ENCODE peak calls at places on chromosomes 1 and 21, in six cellular contexts. One of them, this sample, is unnamed.

GRCh38 chr1:172588296-172589291 is 55.6 kb downstream of the SUCO start:
- DNase-seq in kidney: no peak
- DNase-seq in brain microvascular endothelial cell: peak; percentile 93
- DNase-seq in CD4-positive, alpha-beta T cell: no peak
- DNase-seq in CD8-positive, alpha-beta T cell: no peak
- DNase-seq in esophagus muscularis mucosa: no peak
- DNase-seq in this sample: no peak

GRCh38 chr1:29249170-29249691 is 12.9 kb downstream of the PTPRU start:
- DNase-seq in esophagus muscularis mucosa: no peak
- DNase-seq in brain microvascular endothelial cell: peak; percentile 56
- DNase-seq in kidney: no peak
- DNase-seq in CD8-positive, alpha-beta T cell: no peak
- DNase-seq in CD4-positive, alpha-beta T cell: no peak
- DNase-seq in this sample: no peak

GRCh38 chr1:36910886-36911540 is 123.3 kb downstream of the GRIK3 start:
- DNase-seq in kidney: no peak
- DNase-seq in esophagus muscularis mucosa: peak; percentile 64
- DNase-seq in CD4-positive, alpha-beta T cell: no peak
- DNase-seq in CD8-positive, alpha-beta T cell: no peak
- DNase-seq in brain microvascular endothelial cell: no peak
- DNase-seq in this sample: no peak

GRCh38 chr21:45283611-45284455 is 3.9 kb downstream of the POFUT2 start:
- DNase-seq in brain microvascular endothelial cell: no peak
- DNase-seq in CD4-positive, alpha-beta T cell: no peak
- DNase-seq in esophagus muscularis mucosa: no peak
- DNase-seq in kidney: peak; percentile 69
- DNase-seq in CD8-positive, alpha-beta T cell: no peak
- DNase-seq in this sample: peak; percentile 54

GRCh38 chr1:3911981-3912808 is 12.1 kb upstream of the C1orf174 start:
- DNase-seq in kidney: peak; percentile 68
- DNase-seq in CD8-positive, alpha-beta T cell: no peak
- DNase-seq in CD4-positive, alpha-beta T cell: no peak
- DNase-seq in brain microvascular endothelial cell: no peak
- DNase-seq in esophagus muscularis mucosa: no peak
- DNase-seq in this sample: no peak

GRCh38 chr1:241375906-241376305 is 18.9 kb upstream of the RGS7 start:
- DNase-seq in kidney: no peak
- DNase-seq in CD4-positive, alpha-beta T cell: no peak
- DNase-seq in esophagus muscularis mucosa: no peak
- DNase-seq in brain microvascular endothelial cell: no peak
- DNase-seq in CD8-positive, alpha-beta T cell: no peak
- DNase-seq in this sample: no peak

GRCh38 chr1:167248707-167249642 is 28.3 kb downstream of the POU2F1 start:
- DNase-seq in brain microvascular endothelial cell: no peak
- DNase-seq in CD4-positive, alpha-beta T cell: no peak
- DNase-seq in esophagus muscularis mucosa: no peak
- DNase-seq in CD8-positive, alpha-beta T cell: no peak
- DNase-seq in kidney: no peak
- DNase-seq in this sample: no peak

GRCh38 chr1:33470495-33471012 is 1.9 kb upstream of the ZSCAN20 start:
- DNase-seq in CD8-positive, alpha-beta T cell: peak; percentile 52
- DNase-seq in kidney: peak; percentile 83
- DNase-seq in esophagus muscularis mucosa: peak; percentile 96
- DNase-seq in brain microvascular endothelial cell: peak; percentile 85
- DNase-seq in CD4-positive, alpha-beta T cell: peak; percentile 38
- DNase-seq in this sample: peak; percentile 80

GRCh38 chr1:230877139-230877923 is 9.0 kb upstream of the C1orf198 start:
- DNase-seq in CD8-positive, alpha-beta T cell: no peak
- DNase-seq in esophagus muscularis mucosa: no peak
- DNase-seq in kidney: no peak
- DNase-seq in brain microvascular endothelial cell: peak; percentile 66
- DNase-seq in CD4-positive, alpha-beta T cell: no peak
- DNase-seq in this sample: no peak

GRCh38 chr1:153796786-153797659 is 21.8 kb downstream of the SLC27A3 start:
- DNase-seq in CD4-positive, alpha-beta T cell: peak; percentile 79
- DNase-seq in esophagus muscularis mucosa: no peak
- DNase-seq in kidney: no peak
- DNase-seq in CD8-positive, alpha-beta T cell: peak; percentile 87
- DNase-seq in brain microvascular endothelial cell: peak; percentile 59
- DNase-seq in this sample: peak; percentile 76

GRCh38 chr1:60017831-60018230 is 55.7 kb downstream of the C1orf87 start:
- DNase-seq in kidney: no peak
- DNase-seq in CD8-positive, alpha-beta T cell: no peak
- DNase-seq in brain microvascular endothelial cell: no peak
- DNase-seq in esophagus muscularis mucosa: no peak
- DNase-seq in CD4-positive, alpha-beta T cell: no peak
- DNase-seq in this sample: no peak

GRCh38 chr21:39020751-39021474 is 162.3 kb downstream of the PSMG1 start:
- DNase-seq in esophagus muscularis mucosa: no peak
- DNase-seq in CD4-positive, alpha-beta T cell: no peak
- DNase-seq in brain microvascular endothelial cell: peak; percentile 47
- DNase-seq in kidney: peak; percentile 93
- DNase-seq in CD8-positive, alpha-beta T cell: no peak
- DNase-seq in this sample: peak; percentile 71

GRCh38 chr1:182173791-182174190 is 112.3 kb upstream of the ZNF648 start:
- DNase-seq in kidney: no peak
- DNase-seq in CD8-positive, alpha-beta T cell: no peak
- DNase-seq in esophagus muscularis mucosa: no peak
- DNase-seq in brain microvascular endothelial cell: no peak
- DNase-seq in CD4-positive, alpha-beta T cell: no peak
- DNase-seq in this sample: no peak

GRCh38 chr1:64663654-64664053 is 81.2 kb upstream of the RAVER2 start:
- DNase-seq in CD8-positive, alpha-beta T cell: no peak
- DNase-seq in brain microvascular endothelial cell: peak; percentile 22
- DNase-seq in kidney: no peak
- DNase-seq in esophagus muscularis mucosa: no peak
- DNase-seq in CD4-positive, alpha-beta T cell: no peak
- DNase-seq in this sample: no peak
- TF ChIP-seq CTCF in CD8-positive, alpha-beta T cell: no peak
- TF ChIP-seq CTCF in brain microvascular endothelial cell: peak; percentile 62
- TF ChIP-seq CTCF in kidney: no peak
- TF ChIP-seq CTCF in esophagus muscularis mucosa: peak; percentile 10
- TF ChIP-seq CTCF in CD4-positive, alpha-beta T cell: no peak
- TF ChIP-seq CTCF in this sample: no peak

DNA sequence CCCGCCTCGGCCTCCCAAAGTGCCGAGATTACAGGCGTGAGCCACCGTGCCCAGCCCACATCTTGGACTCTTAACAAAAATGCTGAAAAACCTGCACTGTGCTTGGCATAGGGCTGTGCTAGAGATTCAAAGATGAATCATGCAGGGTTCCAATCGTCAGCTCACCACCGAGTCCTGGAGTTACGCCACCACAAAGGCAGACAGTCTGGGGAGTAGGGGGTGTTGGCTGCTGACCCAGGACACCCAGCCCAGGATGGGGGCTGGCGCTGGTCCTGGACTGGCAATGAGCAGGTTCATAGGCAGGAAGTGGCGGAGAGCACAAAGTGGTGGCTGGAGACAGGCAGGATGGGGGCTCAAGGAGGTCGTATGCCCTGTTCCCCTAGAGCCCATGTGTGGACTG is 16.0 kb downstream of the PSRC1 start:
- DNase-seq in kidney: peak; percentile 53
- DNase-seq in esophagus muscularis mucosa: no peak
- DNase-seq in CD8-positive, alpha-beta T cell: no peak
- DNase-seq in brain microvascular endothelial cell: peak; percentile 46
- DNase-seq in CD4-positive, alpha-beta T cell: no peak
- DNase-seq in this sample: no peak
- H3K27ac ChIP-seq in kidney: no peak overlapping the region
- H3K27ac ChIP-seq in esophagus muscularis mucosa: no peak overlapping the region
- H3K27ac ChIP-seq in CD8-positive, alpha-beta T cell: no peak overlapping the region
- H3K27ac ChIP-seq in brain microvascular endothelial cell: no peak overlapping the region
- H3K27ac ChIP-seq in CD4-positive, alpha-beta T cell: no peak overlapping the region
- H3K27ac ChIP-seq in this sample: no peak overlapping the region

GRCh38 chr1:225567789-225568188 is 85.1 kb downstream of the ENAH start:
- DNase-seq in kidney: no peak
- DNase-seq in CD8-positive, alpha-beta T cell: no peak
- DNase-seq in CD4-positive, alpha-beta T cell: no peak
- DNase-seq in brain microvascular endothelial cell: peak; percentile 18
- DNase-seq in esophagus muscularis mucosa: no peak
- DNase-seq in this sample: no peak

GRCh38 chr1:225573216-225573615 is 79.7 kb downstream of the ENAH start:
- DNase-seq in CD8-positive, alpha-beta T cell: no peak
- DNase-seq in CD4-positive, alpha-beta T cell: no peak
- DNase-seq in kidney: no peak
- DNase-seq in esophagus muscularis mucosa: no peak
- DNase-seq in brain microvascular endothelial cell: no peak
- DNase-seq in this sample: no peak

GRCh38 chr1:225577243-225577642 is 75.7 kb downstream of the ENAH start:
- DNase-seq in CD8-positive, alpha-beta T cell: no peak
- DNase-seq in esophagus muscularis mucosa: no peak
- DNase-seq in CD4-positive, alpha-beta T cell: no peak
- DNase-seq in kidney: no peak
- DNase-seq in brain microvascular endothelial cell: no peak
- DNase-seq in this sample: no peak

GRCh38 chr1:225578247-225578646 is 74.7 kb downstream of the ENAH start:
- DNase-seq in CD8-positive, alpha-beta T cell: no peak
- DNase-seq in CD4-positive, alpha-beta T cell: no peak
- DNase-seq in brain microvascular endothelial cell: no peak
- DNase-seq in kidney: no peak
- DNase-seq in esophagus muscularis mucosa: no peak
- DNase-seq in this sample: no peak

GRCh38 chr1:225572422-225572821 is 80.5 kb downstream of the ENAH start:
- DNase-seq in CD4-positive, alpha-beta T cell: no peak
- DNase-seq in esophagus muscularis mucosa: no peak
- DNase-seq in CD8-positive, alpha-beta T cell: no peak
- DNase-seq in brain microvascular endothelial cell: peak; percentile 48
- DNase-seq in kidney: no peak
- DNase-seq in this sample: no peak
- TF ChIP-seq CTCF in CD4-positive, alpha-beta T cell: no peak
- TF ChIP-seq CTCF in esophagus muscularis mucosa: peak; percentile 25
- TF ChIP-seq CTCF in CD8-positive, alpha-beta T cell: no peak
- TF ChIP-seq CTCF in brain microvascular endothelial cell: peak; percentile 56
- TF ChIP-seq CTCF in kidney: no peak
- TF ChIP-seq CTCF in this sample: peak; percentile 7

DNA sequence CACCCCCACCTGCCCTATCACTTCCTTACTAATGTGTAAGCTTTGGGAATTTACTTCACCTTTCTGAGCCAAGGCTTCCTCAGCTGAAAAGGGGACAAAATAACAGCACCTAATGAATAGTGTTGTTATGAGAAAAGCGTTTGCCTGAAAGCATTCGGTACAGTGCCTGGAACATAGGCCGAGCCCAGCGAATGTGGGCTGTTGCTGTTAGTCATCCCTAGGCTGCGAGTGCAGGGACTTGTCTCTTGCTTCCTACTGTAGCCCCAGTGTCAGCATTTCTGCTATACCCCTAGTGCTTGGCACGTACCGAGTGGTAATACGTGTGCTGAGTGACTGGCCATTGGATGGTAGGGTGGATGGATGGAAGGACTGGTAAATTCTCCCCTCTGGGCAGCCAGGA is 16.7 kb upstream of the KPNA6 start:
- DNase-seq in brain microvascular endothelial cell: no peak
- DNase-seq in CD8-positive, alpha-beta T cell: no peak
- DNase-seq in esophagus muscularis mucosa: no peak
- DNase-seq in CD4-positive, alpha-beta T cell: no peak
- DNase-seq in kidney: no peak
- DNase-seq in this sample: no peak
- H3K27ac ChIP-seq in brain microvascular endothelial cell: no peak overlapping the region
- H3K27ac ChIP-seq in CD8-positive, alpha-beta T cell: no peak overlapping the region
- H3K27ac ChIP-seq in esophagus muscularis mucosa: no peak overlapping the region
- H3K27ac ChIP-seq in CD4-positive, alpha-beta T cell: no peak overlapping the region
- H3K27ac ChIP-seq in kidney: no peak overlapping the region
- H3K27ac ChIP-seq in this sample: no peak overlapping the region

DNA sequence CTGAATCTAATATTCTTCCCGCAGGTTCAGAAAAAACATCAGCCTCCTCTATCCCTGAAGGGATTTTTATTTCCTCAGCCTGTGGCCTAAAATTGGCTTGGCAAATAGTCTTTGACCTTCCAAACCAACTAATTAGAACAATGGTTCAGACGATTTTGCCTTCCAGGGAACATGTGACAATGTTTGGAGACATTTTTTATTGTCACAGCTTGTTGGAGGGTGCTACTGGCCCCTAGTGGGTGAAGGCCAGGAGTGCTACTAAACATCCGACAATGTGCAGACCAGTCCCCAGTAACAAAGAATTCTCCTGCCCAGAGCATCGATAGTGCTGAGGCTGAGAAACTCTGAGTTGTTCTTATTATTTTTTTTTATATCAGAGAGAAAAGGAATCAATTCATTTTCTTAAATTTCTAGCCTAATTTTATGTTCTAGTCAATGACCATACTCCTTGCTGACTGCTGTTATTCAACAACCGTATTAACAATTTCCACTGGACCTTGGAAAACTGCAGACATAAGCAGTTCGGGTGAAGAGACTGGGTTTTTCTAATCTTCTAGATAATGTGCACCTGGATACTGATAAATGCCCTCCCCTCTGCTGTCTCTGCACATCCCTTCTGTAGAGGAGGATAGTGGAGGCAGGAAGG is 280.7 kb downstream of the LMX1A start:
- DNase-seq in CD8-positive, alpha-beta T cell: no peak
- DNase-seq in kidney: no peak
- DNase-seq in CD4-positive, alpha-beta T cell: no peak
- DNase-seq in esophagus muscularis mucosa: no peak
- DNase-seq in brain microvascular endothelial cell: peak; percentile 16
- DNase-seq in this sample: no peak
- TF ChIP-seq CTCF in CD8-positive, alpha-beta T cell: no peak
- TF ChIP-seq CTCF in kidney: peak; percentile 51
- TF ChIP-seq CTCF in CD4-positive, alpha-beta T cell: no peak
- TF ChIP-seq CTCF in esophagus muscularis mucosa: peak; percentile 63
- TF ChIP-seq CTCF in brain microvascular endothelial cell: peak; percentile 82
- TF ChIP-seq CTCF in this sample: peak; percentile 48

DNA sequence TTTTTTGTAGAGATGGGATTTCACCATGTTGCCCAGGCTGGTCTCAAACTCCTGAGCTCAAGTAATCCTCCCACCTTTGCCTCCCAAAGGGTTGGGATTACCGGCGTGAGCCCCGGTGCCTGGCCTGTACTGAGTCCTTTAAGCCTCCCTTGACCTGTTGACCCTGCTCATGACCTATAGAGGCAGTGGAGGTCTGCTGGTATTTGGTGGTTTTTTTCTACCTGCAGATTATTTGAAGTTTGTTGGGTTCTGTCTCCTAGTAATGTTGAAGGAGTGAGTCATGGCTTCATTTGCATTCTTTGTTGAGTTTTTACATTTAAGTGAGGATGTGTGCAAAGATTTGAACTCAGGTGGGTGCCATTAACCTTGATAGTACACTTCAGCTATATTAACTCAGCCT is 14.7 kb upstream of the NPPB start:
- DNase-seq in brain microvascular endothelial cell: no peak
- DNase-seq in kidney: no peak
- DNase-seq in esophagus muscularis mucosa: no peak
- DNase-seq in CD8-positive, alpha-beta T cell: no peak
- DNase-seq in CD4-positive, alpha-beta T cell: no peak
- DNase-seq in this sample: no peak
- H3K27ac ChIP-seq in brain microvascular endothelial cell: no peak overlapping the region
- H3K27ac ChIP-seq in kidney: no peak overlapping the region
- H3K27ac ChIP-seq in esophagus muscularis mucosa: no peak overlapping the region
- H3K27ac ChIP-seq in CD8-positive, alpha-beta T cell: no peak overlapping the region
- H3K27ac ChIP-seq in CD4-positive, alpha-beta T cell: no peak overlapping the region
- H3K27ac ChIP-seq in this sample: no peak overlapping the region